ENCODE peak calls at places on chromosomes 13 and 19, in five cellular contexts. I is stomach, T is tibial artery, B is uterus, K is Peyer's patch. E is an unnamed sample.

GRCh38 chr13:112715715-112716460 is 26.1 kb downstream of the ATP11A start:
- DNase-seq in I (no peak), T (peak; percentile 62), B (no peak), K (peak; percentile 38), E (peak; percentile 9)

GRCh38 chr19:30512748-30513389 is 140.7 kb downstream of the ZNF536 start:
- DNase-seq in I (no peak), T (no peak), B (no peak), K (no peak), E (peak; percentile 42)

GRCh38 chr19:31717316-31717715 is 368.1 kb upstream of the TSHZ3 start:
- DNase-seq in I (no peak), T (no peak), B (no peak), K (no peak), E (no peak)

GRCh38 chr13:24627090-24627714 is 53.0 kb upstream of the ATP12A start:
- DNase-seq in I (peak; percentile 24), T (no peak), B (no peak), K (peak; percentile 58), E (no peak)

GRCh38 chr19:46546194-46546896 is 50.7 kb upstream of the PNMA8B start:
- DNase-seq in I (peak; percentile 60), T (no peak), B (no peak), K (peak; percentile 72), E (peak; percentile 21)

GRCh38 chr19:37933965-37934364 is 27.0 kb downstream of the SIPA1L3 start:
- DNase-seq in I (peak; percentile 34), T (no peak), B (no peak), K (peak; percentile 87), E (no peak)

GRCh38 chr13:112714366-112714765 is 24.5 kb downstream of the ATP11A start:
- DNase-seq in I (peak; percentile 20), T (no peak), B (peak; percentile 17), K (no peak), E (no peak)

GRCh38 chr19:46614114-46614701 is 10.7 kb downstream of the PTGIR start:
- DNase-seq in I (peak; percentile 88), T (peak; percentile 91), B (peak; percentile 88), K (peak; percentile 95), E (peak; percentile 77)

GRCh38 chr19:23070353-23070781 is 46.5 kb upstream of the ZNF730 start:
- DNase-seq in I (no peak), T (no peak), B (peak; percentile 26), K (no peak), E (no peak)

GRCh38 chr13:33218020-33218419 is 67.5 kb downstream of the STARD13 start:
- DNase-seq in I (no peak), T (no peak), B (no peak), K (no peak), E (no peak)

GRCh38 chr13:70253411-70253810 is 145.2 kb upstream of the KLHL1 start:
- DNase-seq in I (no peak), T (no peak), B (no peak), K (no peak), E (no peak)

GRCh38 chr13:41222259-41222852 is 28.0 kb upstream of the KBTBD7 start:
- DNase-seq in I (peak; percentile 51), T (no peak), B (peak; percentile 39), K (peak; percentile 78), E (peak; percentile 50)

GRCh38 chr19:53047379-53047778 is 2.8 kb downstream of the ERVV-2 start:
- DNase-seq in I (no peak), T (no peak), B (no peak), K (no peak), E (no peak)

GRCh38 chr19:49447485-49448431 is 3.9 kb downstream of the PIH1D1 start:
- DNase-seq in I (no peak), T (no peak), B (peak; percentile 42), K (no peak), E (peak; percentile 74)

GRCh38 chr19:47035495-47036232 is 12.8 kb downstream of the TMEM160 start:
- DNase-seq in I (peak; percentile 93), T (peak; percentile 89), B (peak; percentile 83), K (peak; percentile 96), E (peak; percentile 86)

GRCh38 chr19:18908917-18909619 is 10.1 kb downstream of the COPE start:
- DNase-seq in I (no peak), T (no peak), B (no peak), K (no peak), E (no peak)

GRCh38 chr13:106619688-106620555 is 52.0 kb upstream of the ARGLU1 start:
- DNase-seq in I (no peak), T (no peak), B (peak; percentile 33), K (peak; percentile 60), E (peak; percentile 73)

GRCh38 chr19:35223084-35223790 is 5.3 kb downstream of the FAM187B start:
- DNase-seq in I (no peak), T (no peak), B (no peak), K (peak; percentile 22), E (no peak)

GRCh38 chr13:94534171-94534570 is 54.7 kb upstream of the DCT start:
- DNase-seq in I (no peak), T (no peak), B (no peak), K (no peak), E (no peak)

GRCh38 chr19:15684828-15685227 is 11.9 kb downstream of the CYP4F12 start:
- DNase-seq in I (no peak), T (no peak), B (no peak), K (no peak), E (peak; percentile 35)

GRCh38 chr13:20565120-20565736 is 1.7 kb upstream of the IFT88 start:
- DNase-seq in I (no peak), T (no peak), B (no peak), K (no peak), E (no peak)

GRCh38 chr13:27712421-27712820 is 79.9 kb upstream of the GSX1 start:
- DNase-seq in I (peak; percentile 42), T (no peak), B (no peak), K (peak; percentile 58), E (no peak)

GRCh38 chr13:24683833-24684599 is 3.8 kb downstream of the ATP12A start:
- DNase-seq in I (peak; percentile 63), T (no peak), B (no peak), K (peak; percentile 86), E (peak; percentile 74)

GRCh38 chr13:42275506-42275905 is 3.6 kb downstream of the AKAP11 start:
- DNase-seq in I (no peak), T (no peak), B (no peak), K (no peak), E (no peak)

GRCh38 chr13:42275098-42275471 is 3.1 kb downstream of the AKAP11 start:
- DNase-seq in I (no peak), T (no peak), B (no peak), K (no peak), E (no peak)

GRCh38 chr13:42276683-42277082 is 4.7 kb downstream of the AKAP11 start:
- DNase-seq in I (no peak), T (no peak), B (no peak), K (no peak), E (no peak)

GRCh38 chr13:42272776-42273175 is 824 bp downstream of the AKAP11 start:
- DNase-seq in I (no peak), T (no peak), B (no peak), K (no peak), E (no peak)

GRCh38 chr13:42274386-42275097 is 2.6 kb downstream of the AKAP11 start:
- DNase-seq in I (no peak), T (no peak), B (no peak), K (no peak), E (no peak)
- H3K27ac ChIP-seq in I (peak overlapping the region; percentile 94), T (peak overlapping the region; percentile 6), B (no peak overlapping the region), K (no peak overlapping the region), E (no peak overlapping the region)

GRCh38 chr13:110912651-110913051 is 2.2 kb downstream of the ANKRD10 start:
- DNase-seq in I (no peak), T (no peak), B (peak; percentile 32), K (no peak), E (peak; percentile 19)

GRCh38 chr13:110911880-110912279 is 3.0 kb downstream of the ANKRD10 start:
- DNase-seq in I (no peak), T (no peak), B (no peak), K (no peak), E (no peak)

GRCh38 chr13:110907951-110908898 is 6.6 kb downstream of the ANKRD10 start:
- DNase-seq in I (peak; percentile 71), T (no peak), B (no peak), K (peak; percentile 69), E (no peak)

GRCh38 chr13:110907301-110907700 is 7.6 kb downstream of the ANKRD10 start:
- DNase-seq in I (no peak), T (no peak), B (no peak), K (no peak), E (no peak)

DNA sequence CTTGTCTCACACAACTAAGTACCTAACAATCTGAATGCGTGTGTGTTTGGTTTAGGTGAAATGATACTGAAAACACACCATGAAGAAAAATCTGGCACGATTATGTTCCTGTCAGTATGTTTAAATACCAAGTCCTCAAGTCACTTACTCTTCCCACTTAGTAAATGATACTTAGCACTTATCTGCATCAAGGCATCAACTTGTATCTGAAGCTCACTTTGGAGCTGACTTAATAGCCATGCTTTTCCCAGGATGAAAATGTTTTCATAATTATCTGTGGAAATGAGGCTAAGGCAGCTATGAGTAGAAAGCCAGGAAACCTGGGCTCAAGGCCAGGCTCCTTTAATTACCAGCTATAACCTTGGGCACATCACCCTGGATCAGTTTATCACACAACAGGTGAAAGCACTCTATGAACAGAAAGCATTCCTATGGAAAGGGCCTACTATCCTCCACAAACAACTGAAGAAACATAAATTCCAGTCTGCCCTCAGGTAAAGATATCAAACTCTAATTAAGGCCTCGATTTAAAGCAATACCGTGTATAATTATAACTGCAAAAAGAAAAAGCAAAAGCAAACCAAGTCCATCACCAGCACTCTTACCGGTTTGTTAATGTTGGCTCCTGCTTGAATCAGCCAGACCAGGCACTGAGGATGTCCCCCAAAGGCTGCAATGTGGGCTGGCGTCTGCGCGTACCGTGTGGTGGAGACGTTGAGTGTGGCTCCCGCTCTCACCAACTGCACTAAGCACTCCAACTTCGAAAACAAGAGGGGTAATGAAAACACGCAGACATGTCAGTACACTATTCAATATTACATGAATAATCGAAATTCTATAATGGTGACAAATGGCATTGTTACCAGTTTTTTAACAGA is 4.6 kb downstream of the ANKRD10 start:
- DNase-seq in I (no peak), T (no peak), B (no peak), K (peak; percentile 55), E (no peak)
- H3K4me3 ChIP-seq in I (no peak overlapping the region), T (no peak overlapping the region), B (no peak overlapping the region), K (no peak overlapping the region), E (no peak overlapping the region)

DNA sequence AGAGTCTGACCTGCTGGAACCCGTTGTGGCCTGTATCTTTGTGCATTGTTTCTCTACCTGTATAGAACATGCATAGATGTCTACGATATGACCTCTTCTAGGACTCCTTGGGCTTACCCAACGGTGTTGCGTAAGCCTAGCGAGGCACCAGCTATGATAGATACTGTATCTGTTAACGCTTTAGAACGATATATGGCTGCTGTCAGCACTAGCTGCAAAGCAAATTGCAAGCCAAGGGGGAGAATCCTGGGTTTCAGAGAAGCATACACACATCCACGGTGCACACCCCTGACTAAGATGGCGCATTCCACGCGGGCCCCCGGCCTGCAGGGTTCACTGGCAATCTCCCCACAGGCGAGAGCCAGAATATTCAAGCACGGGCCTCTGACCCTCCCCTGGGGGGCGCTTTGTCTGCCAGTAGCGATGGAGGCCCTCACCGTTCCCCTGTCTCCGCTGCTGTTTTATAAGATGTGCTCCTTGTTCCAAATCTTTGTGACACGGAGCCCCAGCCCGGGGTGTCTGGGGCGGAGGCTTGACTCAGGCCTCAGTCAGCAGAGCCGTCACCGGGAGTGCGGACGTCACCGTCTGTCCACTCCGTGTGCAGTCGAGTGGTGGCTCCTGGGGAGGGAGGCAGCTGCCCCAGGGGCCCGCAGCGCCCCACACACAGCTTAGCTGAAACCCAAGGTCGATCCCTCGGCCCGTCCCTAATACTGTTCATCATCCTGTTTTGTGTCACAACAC is 12.9 kb upstream of the RPS15 start:
- DNase-seq in I (no peak), T (no peak), B (no peak), K (no peak), E (no peak)
- H3K27ac ChIP-seq in I (no peak overlapping the region), T (no peak overlapping the region), B (no peak overlapping the region), K (no peak overlapping the region), E (no peak overlapping the region)

GRCh38 chr19:55649579-55650557 is 1.9 kb downstream of the CCDC106 start:
- DNase-seq in I (no peak), T (no peak), B (no peak), K (no peak), E (no peak)
- H3K4me3 ChIP-seq in I (peak overlapping the region; percentile 86), T (no peak overlapping the region), B (no peak overlapping the region), K (no peak overlapping the region), E (no peak overlapping the region)

E was measured in SJCRH30.